ENCODE peak calls at places on chromosomes 12 and 14, in eight cellular contexts. P is aorta; U is ovary; N is lower lobe of right lung; W is kidney epithelial cell; S is AG04450; I is K562; H is effector memory CD4-positive, alpha-beta T cell. K is an unnamed sample.

GRCh38 chr14:54329082-54329695 is 67.6 kb upstream of the CDKN3 start:
- DNase-seq in I (peak; percentile 26), W (no peak), H (no peak), U (peak; percentile 23), P (no peak), N (no peak), S (no peak), K (no peak)

GRCh38 chr14:104968153-104968527 is 10.0 kb downstream of the AHNAK2 start:
- DNase-seq in I (peak; percentile 48), S (no peak), W (no peak), P (peak; percentile 93), H (no peak), N (peak; percentile 65), U (peak; percentile 86), K (no peak)

GRCh38 chr12:21577516-21577915 is 27.1 kb downstream of the GYS2 start:
- DNase-seq in S (no peak), I (no peak), U (no peak), W (no peak), H (no peak), P (no peak), N (no peak), K (no peak)

GRCh38 chr14:23086565-23086964 is 8.4 kb downstream of the ACIN1 start:
- DNase-seq in U (no peak), W (no peak), S (no peak), P (no peak), I (no peak), N (no peak), H (no peak), K (no peak)

GRCh38 chr12:124739953-124740561 is 123.6 kb downstream of the SCARB1 start:
- DNase-seq in S (no peak), N (no peak), I (peak; percentile 44), P (no peak), H (no peak), U (no peak), W (no peak), K (no peak)

GRCh38 chr14:68562911-68563255 is 230.0 kb downstream of the ZFP36L1 start:
- DNase-seq in S (no peak), W (no peak), I (no peak), U (no peak), P (no peak), H (no peak), N (no peak), K (no peak)

GRCh38 chr14:104559043-104559768 is 20.4 kb upstream of the C14orf180 start:
- DNase-seq in U (no peak), S (no peak), W (peak; percentile 10), H (no peak), I (no peak), N (peak; percentile 32), P (peak; percentile 59), K (no peak)

GRCh38 chr12:60101715-60102114 is 505.9 kb downstream of the SLC16A7 start:
- DNase-seq in U (no peak), I (no peak), W (no peak), H (no peak), S (no peak), P (no peak), N (no peak), K (peak; percentile 26)

GRCh38 chr14:75279153-75279738 is 618 bp downstream of the FOS start:
- DNase-seq in U (peak; percentile 77), N (peak; percentile 79), W (no peak), S (no peak), H (peak; percentile 33), I (peak; percentile 36), P (peak; percentile 90), K (no peak)

GRCh38 chr12:10067259-10067658 is 31.5 kb downstream of the CLEC1A start:
- DNase-seq in W (no peak), N (no peak), S (no peak), U (no peak), P (no peak), I (no peak), H (no peak), K (no peak)

GRCh38 chr12:112939761-112940357 is 1.6 kb downstream of the OAS3 start:
- DNase-seq in S (no peak), W (no peak), I (no peak), P (no peak), U (no peak), N (no peak), H (no peak), K (no peak)

GRCh38 chr14:40240456-40240855 is 808.2 kb upstream of the FBXO33 start:
- DNase-seq in P (no peak), S (no peak), I (no peak), W (no peak), H (no peak), U (no peak), N (no peak), K (no peak)

GRCh38 chr12:26466709-26467108 is 271.3 kb downstream of the SSPN start:
- DNase-seq in I (no peak), W (no peak), H (no peak), U (no peak), S (no peak), P (no peak), N (no peak), K (no peak)

GRCh38 chr12:114294303-114294685 is 111.7 kb downstream of the TBX5 start:
- DNase-seq in W (no peak), N (no peak), H (no peak), I (no peak), U (no peak), S (no peak), P (no peak), K (no peak)

GRCh38 chr14:53896773-53897172 is 59.9 kb downstream of the BMP4 start:
- DNase-seq in P (no peak), I (no peak), S (peak; percentile 26), W (no peak), H (no peak), U (no peak), N (no peak), K (peak; percentile 63)

GRCh38 chr14:73878436-73878835 is 8.2 kb upstream of the ZNF410 start:
- DNase-seq in I (no peak), W (no peak), P (no peak), H (no peak), U (no peak), S (peak; percentile 53), N (no peak), K (no peak)

GRCh38 chr12:84874125-84874824 is 38.3 kb downstream of the SLC6A15 start:
- DNase-seq in H (no peak), P (no peak), N (no peak), I (peak; percentile 27), U (no peak), W (no peak), S (peak; percentile 13), K (no peak)

GRCh38 chr14:20632831-20633771 is 8.4 kb downstream of the OR6S1 start:
- DNase-seq in S (peak; percentile 53), N (no peak), I (peak; percentile 70), U (peak; percentile 47), H (peak; percentile 54), P (no peak), W (no peak), K (no peak)
- H3K4me3 ChIP-seq in S (peak overlapping the region; percentile 51), N (peak overlapping the region; percentile 40), I (peak overlapping the region; percentile 40), U (peak overlapping the region; percentile 33), H (peak overlapping the region; percentile 46), P (no peak overlapping the region), W (peak overlapping the region; percentile 2), K (peak overlapping the region; percentile 11)

GRCh38 chr14:76834296-76834695 is 8.1 kb downstream of the LRRC74A start:
- DNase-seq in N (no peak), I (no peak), W (peak; percentile 23), U (no peak), H (no peak), S (no peak), P (no peak), K (no peak)
- H3K27me3 ChIP-seq in N (no peaks in the 10 kb centered on the region), I (peaks cover 2% of the 10 kb centered on the region), W (no peaks in the 10 kb centered on the region), U (no peaks in the 10 kb centered on the region), H (no peaks in the 10 kb centered on the region), S (peaks cover 32% of the 10 kb centered on the region), P (no peaks in the 10 kb centered on the region), K (peaks cover 7% of the 10 kb centered on the region)

DNA sequence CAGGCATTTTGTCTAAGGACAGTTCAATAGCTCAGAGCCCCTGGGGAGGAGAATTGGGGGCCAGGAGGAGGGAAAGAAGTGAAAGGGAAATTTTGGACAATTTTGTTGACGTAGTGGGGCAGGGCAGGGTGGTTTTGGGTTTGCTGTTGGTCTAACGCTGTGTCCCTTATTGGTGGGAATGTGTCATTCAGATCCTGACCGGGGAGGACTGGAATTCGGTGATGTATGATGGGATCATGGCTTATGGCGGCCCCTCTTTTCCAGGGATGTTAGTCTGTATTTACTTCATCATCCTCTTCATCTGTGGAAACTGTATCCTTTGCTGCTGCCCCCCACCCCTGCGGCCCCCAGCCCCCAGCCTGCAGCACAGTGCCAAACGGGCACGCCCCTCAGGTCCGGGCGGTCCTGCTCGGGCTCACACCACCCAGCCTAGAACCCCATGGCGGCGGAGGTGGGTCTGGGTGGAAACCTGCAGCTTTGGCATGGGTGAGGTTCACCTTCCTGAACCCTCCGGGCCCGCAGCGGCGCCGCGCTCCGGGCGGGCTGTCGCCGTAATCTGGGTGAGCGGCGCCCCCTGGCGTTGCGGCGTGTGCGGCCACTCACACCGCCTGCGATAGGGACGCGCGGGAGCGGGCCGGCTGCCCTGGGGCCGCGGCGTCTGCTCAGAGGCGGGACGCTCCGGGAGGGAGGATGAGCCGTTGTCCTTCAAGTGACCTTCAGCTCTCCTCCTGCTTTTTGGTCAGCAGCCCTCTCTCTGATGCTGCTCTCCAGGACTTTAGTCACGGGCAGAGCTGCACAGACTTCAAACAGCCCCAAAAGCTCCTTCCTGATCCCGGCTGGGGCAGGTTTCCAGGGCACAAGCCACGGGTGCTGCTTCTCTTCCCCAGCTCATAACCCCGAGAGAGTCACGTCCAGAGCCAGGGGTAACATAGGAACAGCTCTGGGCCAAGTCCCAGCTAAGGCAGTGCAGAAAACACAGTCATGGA is 211.8 kb upstream of the FKBP4 start:
- DNase-seq in S (no peak), U (peak; percentile 26), H (no peak), I (peak; percentile 76), W (no peak), N (peak; percentile 73), P (peak; percentile 93), K (no peak)
- H3K4me3 ChIP-seq in S (no peak overlapping the region), U (no peak overlapping the region), H (no peak overlapping the region), I (no peak overlapping the region), W (no peak overlapping the region), N (no peak overlapping the region), P (no peak overlapping the region), K (no peak overlapping the region)

GRCh38 chr14:70811065-70811464 is 1.8 kb upstream of the MAP3K9 start:
- DNase-seq in I (no peak), N (no peak), H (no peak), S (no peak), U (no peak), W (no peak), P (no peak), K (no peak)

GRCh38 chr14:70809238-70810214 is at the start of gene MAP3K9:
- DNase-seq in U (peak; percentile 86), N (peak; percentile 96), S (no peak), W (peak; percentile 91), H (peak; percentile 89), I (peak; percentile 92), P (peak; percentile 89), K (peak; percentile 19)

GRCh38 chr14:70812124-70812818 is 3.0 kb upstream of the MAP3K9 start:
- DNase-seq in H (no peak), W (no peak), I (no peak), S (no peak), N (no peak), U (no peak), P (no peak), K (no peak)

GRCh38 chr14:70811578-70811977 is 2.3 kb upstream of the MAP3K9 start:
- DNase-seq in W (no peak), N (no peak), S (no peak), P (no peak), I (no peak), U (no peak), H (no peak), K (no peak)

DNA sequence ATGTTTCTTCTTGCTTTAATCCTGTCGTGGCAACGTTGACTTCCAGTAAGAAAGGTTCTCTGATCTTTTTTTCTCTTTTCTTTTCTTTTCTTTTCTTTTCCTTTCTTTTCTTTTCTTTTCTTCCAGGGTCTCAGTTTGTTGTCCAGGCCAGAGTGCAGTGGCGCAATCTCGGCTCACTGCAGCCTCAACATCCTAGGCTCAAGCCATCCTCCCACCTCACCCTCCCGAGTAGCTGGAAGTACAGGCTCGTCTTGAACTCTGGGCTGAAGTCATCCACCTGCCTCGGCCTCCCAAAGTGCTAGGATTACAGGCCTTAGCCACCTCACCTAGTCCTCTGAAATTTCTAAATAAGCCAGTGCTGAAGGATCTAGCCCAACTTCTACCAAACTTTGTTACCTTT is 1.3 kb upstream of the MAP3K9 start:
- DNase-seq in U (no peak), H (no peak), N (no peak), W (no peak), S (no peak), P (no peak), I (no peak), K (no peak)
- H3K27me3 ChIP-seq in U (no peaks in the 10 kb centered on the region), H (no peaks in the 10 kb centered on the region), N (peaks cover 14% of the 10 kb centered on the region), W (no peaks in the 10 kb centered on the region), S (peaks cover 37% of the 10 kb centered on the region), P (no peaks in the 10 kb centered on the region), I (no peaks in the 10 kb centered on the region), K (peaks cover 8% of the 10 kb centered on the region)